ENCODE peak calls at places on chromosome 18, in seven cellular contexts. C is cardiac fibroblast; P is GM04504; K is RPMI7951; U is AG09309; F is stimulated activated CD8-positive, alpha-beta memory T cell treated with anti-CD3 and anti-CD28 coated beads, Interleukin-12 subunit alpha, Interleukin-12 subunit beta, amount 100 ng/mL, for 1 hour; L is kidney. D is an unnamed sample.
A peak's percentile ranks its signal among the peaks of the same experiment; 100 is the strongest.

GRCh38 chr18:28657836-28658410 is 481.0 kb upstream of the CDH2 start:
- DNase-seq in C (no peak), P (peak; percentile 3), K (peak; percentile 61), U (no peak), F (no peak), L (no peak), D (no peak)

GRCh38 chr18:31631526-31631925 is 39.8 kb downstream of the TTR start:
- DNase-seq in C (no peak), P (no peak), K (no peak), U (no peak), F (no peak), L (no peak), D (no peak)

GRCh38 chr18:76252880-76253279 is 242.2 kb downstream of the ZNF516 start:
- DNase-seq in C (peak; percentile 7), P (no peak), K (no peak), U (no peak), F (no peak), L (no peak), D (peak; percentile 36)

GRCh38 chr18:23282437-23282781 is 147.1 kb downstream of the CABLES1 start:
- DNase-seq in C (no peak), P (no peak), K (no peak), U (no peak), F (no peak), L (no peak), D (no peak)

GRCh38 chr18:46677609-46678470 is 20.8 kb upstream of the LOXHD1 start:
- DNase-seq in C (no peak), P (no peak), K (peak; percentile 89), U (no peak), F (no peak), L (no peak), D (peak; percentile 35)

GRCh38 chr18:6785001-6785400 is 55.5 kb downstream of the ARHGAP28 start:
- DNase-seq in C (no peak), P (no peak), K (no peak), U (no peak), F (no peak), L (no peak), D (no peak)

GRCh38 chr18:36950960-36951359 is 122.0 kb downstream of the KIAA1328 start:
- DNase-seq in C (no peak), P (no peak), K (no peak), U (no peak), F (no peak), L (no peak), D (no peak)

GRCh38 chr18:54947115-54947514 is 12.1 kb downstream of the CCDC68 start:
- DNase-seq in C (no peak), P (no peak), K (no peak), U (no peak), F (no peak), L (no peak), D (no peak)

GRCh38 chr18:67265464-67266245 is 250.9 kb downstream of the DSEL start:
- DNase-seq in C (peak; percentile 93), P (no peak), K (peak; percentile 15), U (peak; percentile 17), F (no peak), L (no peak), D (peak; percentile 84)

GRCh38 chr18:69349912-69350597 is 50.6 kb upstream of the DOK6 start:
- DNase-seq in C (no peak), P (no peak), K (no peak), U (no peak), F (no peak), L (no peak), D (peak; percentile 9)

GRCh38 chr18:21896732-21897336 is 156.2 kb downstream of the MIB1 start:
- DNase-seq in C (peak; percentile 2), P (no peak), K (no peak), U (no peak), F (no peak), L (no peak), D (no peak)

GRCh38 chr18:44750774-44751173 is 70.1 kb downstream of the SETBP1 start:
- DNase-seq in C (no peak), P (no peak), K (no peak), U (no peak), F (no peak), L (no peak), D (no peak)

GRCh38 chr18:3966985-3967856 is 487.9 kb downstream of the DLGAP1 start:
- DNase-seq in C (peak; percentile 12), P (no peak), K (no peak), U (peak; percentile 33), F (no peak), L (no peak), D (no peak)

GRCh38 chr18:2529154-2529553 is 42.2 kb downstream of the METTL4 start:
- DNase-seq in C (peak; percentile 51), P (no peak), K (peak; percentile 39), U (no peak), F (no peak), L (no peak), D (peak; percentile 54)

GRCh38 chr18:35049111-35050003 is 8.1 kb downstream of the MAPRE2 start:
- DNase-seq in C (peak; percentile 27), P (no peak), K (peak; percentile 39), U (no peak), F (no peak), L (no peak), D (no peak)

GRCh38 chr18:58882039-58882438 is 17.4 kb downstream of the ZNF532 start:
- DNase-seq in C (peak; percentile 81), P (no peak), K (no peak), U (no peak), F (no peak), L (no peak), D (no peak)

GRCh38 chr18:78757014-78757413 is 222.6 kb upstream of the SALL3 start:
- DNase-seq in C (no peak), P (no peak), K (no peak), U (no peak), F (no peak), L (peak; percentile 47), D (no peak)

GRCh38 chr18:28793911-28794310 is 617.0 kb upstream of the CDH2 start:
- DNase-seq in C (peak; percentile 49), P (no peak), K (no peak), U (no peak), F (no peak), L (no peak), D (peak; percentile 29)

GRCh38 chr18:73768043-73768442 is 379.6 kb downstream of the FBXO15 start:
- DNase-seq in C (no peak), P (no peak), K (no peak), U (no peak), F (no peak), L (no peak), D (no peak)

GRCh38 chr18:9716375-9716774 is 8.3 kb downstream of the RAB31 start:
- DNase-seq in C (no peak), P (no peak), K (no peak), U (no peak), F (no peak), L (no peak), D (no peak)

GRCh38 chr18:22069916-22070315 is 99.5 kb upstream of the GATA6 start:
- DNase-seq in C (no peak), P (no peak), K (no peak), U (no peak), F (no peak), L (no peak), D (no peak)

GRCh38 chr18:12770469-12771219 is 67.8 kb downstream of the PSMG2 start:
- DNase-seq in C (no peak), P (no peak), K (no peak), U (no peak), F (no peak), L (no peak), D (no peak)

GRCh38 chr18:72460210-72460680 is 83.9 kb downstream of the CBLN2 start:
- DNase-seq in C (no peak), P (peak; percentile 49), K (peak; percentile 26), U (peak; percentile 34), F (no peak), L (no peak), D (peak; percentile 44)

GRCh38 chr18:23331091-23331920 is 121.8 kb upstream of the RIOK3 start:
- DNase-seq in C (no peak), P (no peak), K (no peak), U (no peak), F (no peak), L (peak; percentile 91), D (peak; percentile 35)

GRCh38 chr18:75915941-75916640 is 488.6 kb upstream of the SMIM21 start:
- DNase-seq in C (no peak), P (no peak), K (no peak), U (no peak), F (no peak), L (peak; percentile 67), D (no peak)

GRCh38 chr18:67692811-67693210 is 176.3 kb upstream of the DSEL start:
- DNase-seq in C (no peak), P (no peak), K (no peak), U (no peak), F (no peak), L (no peak), D (no peak)

GRCh38 chr18:9519431-9519830 is 44.1 kb downstream of the RALBP1 start:
- DNase-seq in C (no peak), P (no peak), K (no peak), U (no peak), F (no peak), L (no peak), D (no peak)

GRCh38 chr18:111292-112014 is 46.9 kb upstream of the USP14 start:
- DNase-seq in C (peak; percentile 26), P (peak; percentile 10), K (peak; percentile 53), U (no peak), F (peak; percentile 45), L (peak; percentile 87), D (peak; percentile 65)

GRCh38 chr18:9827856-9828793 is 57.6 kb upstream of the TXNDC2 start:
- DNase-seq in C (peak; percentile 99), P (peak; percentile 97), K (peak; percentile 96), U (peak; percentile 97), F (no peak), L (no peak), D (peak; percentile 100)

D was measured in MCF 10A.